ENCODE peak calls at places on chromosomes 3 and 15, in nine cellular contexts. One of them, this sample, is unnamed.

GRCh38 chr3:13885704-13886010 is 5.8 kb upstream of the WNT7A start:
- DNase-seq in sigmoid colon: no peak
- DNase-seq in MCF 10A: no peak
- DNase-seq in right lobe of liver: no peak
- DNase-seq in endodermal cell: no peak
- DNase-seq in heart left ventricle: no peak
- DNase-seq in psoas muscle: no peak
- DNase-seq in AG09319: no peak
- DNase-seq in upper lobe of left lung: no peak
- DNase-seq in this sample: no peak

GRCh38 chr3:170493712-170494182 is 75.1 kb downstream of the CLDN11 start:
- DNase-seq in sigmoid colon: peak
- DNase-seq in MCF 10A: peak
- DNase-seq in right lobe of liver: no peak
- DNase-seq in endodermal cell: no peak
- DNase-seq in heart left ventricle: no peak
- DNase-seq in psoas muscle: no peak
- DNase-seq in AG09319: no peak
- DNase-seq in upper lobe of left lung: no peak
- DNase-seq in this sample: peak

GRCh38 chr15:68730491-68731317 is 90.0 kb downstream of the ANP32A start:
- DNase-seq in sigmoid colon: peak
- DNase-seq in MCF 10A: peak
- DNase-seq in right lobe of liver: no peak
- DNase-seq in endodermal cell: peak
- DNase-seq in heart left ventricle: peak
- DNase-seq in psoas muscle: no peak
- DNase-seq in AG09319: no peak
- DNase-seq in upper lobe of left lung: peak
- DNase-seq in this sample: peak

GRCh38 chr15:63250312-63250965 is 27.0 kb upstream of the APH1B start:
- DNase-seq in sigmoid colon: no peak
- DNase-seq in MCF 10A: peak
- DNase-seq in right lobe of liver: no peak
- DNase-seq in endodermal cell: no peak
- DNase-seq in heart left ventricle: no peak
- DNase-seq in psoas muscle: no peak
- DNase-seq in AG09319: peak
- DNase-seq in upper lobe of left lung: no peak
- DNase-seq in this sample: peak

GRCh38 chr3:111963424-111963823 is 15.4 kb upstream of the ABHD10 start:
- DNase-seq in sigmoid colon: no peak
- DNase-seq in MCF 10A: peak
- DNase-seq in right lobe of liver: no peak
- DNase-seq in endodermal cell: no peak
- DNase-seq in heart left ventricle: no peak
- DNase-seq in psoas muscle: no peak
- DNase-seq in AG09319: no peak
- DNase-seq in upper lobe of left lung: no peak
- DNase-seq in this sample: peak

GRCh38 chr3:17938313-17938712 is 195.9 kb upstream of the TBC1D5 start:
- DNase-seq in sigmoid colon: no peak
- DNase-seq in MCF 10A: no peak
- DNase-seq in right lobe of liver: no peak
- DNase-seq in endodermal cell: no peak
- DNase-seq in heart left ventricle: no peak
- DNase-seq in psoas muscle: no peak
- DNase-seq in AG09319: no peak
- DNase-seq in upper lobe of left lung: no peak
- DNase-seq in this sample: no peak

GRCh38 chr3:195165790-195166189 is 105.2 kb downstream of the XXYLT1 start:
- DNase-seq in sigmoid colon: peak
- DNase-seq in MCF 10A: no peak
- DNase-seq in right lobe of liver: no peak
- DNase-seq in endodermal cell: no peak
- DNase-seq in heart left ventricle: no peak
- DNase-seq in psoas muscle: no peak
- DNase-seq in AG09319: no peak
- DNase-seq in upper lobe of left lung: no peak
- DNase-seq in this sample: no peak

GRCh38 chr15:75725021-75725718 is 12.5 kb upstream of the CSPG4 start:
- DNase-seq in sigmoid colon: peak
- DNase-seq in MCF 10A: no peak
- DNase-seq in right lobe of liver: peak
- DNase-seq in endodermal cell: no peak
- DNase-seq in heart left ventricle: peak
- DNase-seq in psoas muscle: no peak
- DNase-seq in AG09319: no peak
- DNase-seq in upper lobe of left lung: no peak
- DNase-seq in this sample: no peak

GRCh38 chr3:122973893-122974615 is 53.5 kb downstream of the SEMA5B start:
- DNase-seq in sigmoid colon: no peak
- DNase-seq in MCF 10A: no peak
- DNase-seq in right lobe of liver: no peak
- DNase-seq in endodermal cell: no peak
- DNase-seq in heart left ventricle: peak
- DNase-seq in psoas muscle: no peak
- DNase-seq in AG09319: no peak
- DNase-seq in upper lobe of left lung: no peak
- DNase-seq in this sample: no peak

GRCh38 chr3:102074951-102075350 is 225.6 kb downstream of the NFKBIZ start:
- DNase-seq in sigmoid colon: no peak
- DNase-seq in MCF 10A: no peak
- DNase-seq in right lobe of liver: no peak
- DNase-seq in endodermal cell: no peak
- DNase-seq in heart left ventricle: no peak
- DNase-seq in psoas muscle: no peak
- DNase-seq in AG09319: no peak
- DNase-seq in upper lobe of left lung: no peak
- DNase-seq in this sample: no peak

GRCh38 chr3:190017575-190018288 is 103.0 kb downstream of the P3H2 start:
- DNase-seq in sigmoid colon: no peak
- DNase-seq in MCF 10A: peak
- DNase-seq in right lobe of liver: no peak
- DNase-seq in endodermal cell: peak
- DNase-seq in heart left ventricle: no peak
- DNase-seq in psoas muscle: no peak
- DNase-seq in AG09319: peak
- DNase-seq in upper lobe of left lung: no peak
- DNase-seq in this sample: peak
- TF ChIP-seq CTCF in sigmoid colon: no peak
- TF ChIP-seq CTCF in MCF 10A: peak
- TF ChIP-seq CTCF in right lobe of liver: peak
- TF ChIP-seq CTCF in endodermal cell: peak
- TF ChIP-seq CTCF in heart left ventricle: peak
- TF ChIP-seq CTCF in psoas muscle: peak
- TF ChIP-seq CTCF in AG09319: peak
- TF ChIP-seq CTCF in upper lobe of left lung: no peak
- TF ChIP-seq CTCF in this sample: peak

GRCh38 chr3:4949659-4950058 is 29.6 kb upstream of the BHLHE40 start:
- DNase-seq in sigmoid colon: no peak
- DNase-seq in MCF 10A: no peak
- DNase-seq in right lobe of liver: no peak
- DNase-seq in endodermal cell: no peak
- DNase-seq in heart left ventricle: no peak
- DNase-seq in psoas muscle: no peak
- DNase-seq in AG09319: no peak
- DNase-seq in upper lobe of left lung: no peak
- DNase-seq in this sample: peak

GRCh38 chr3:4950948-4951347 is 28.3 kb upstream of the BHLHE40 start:
- DNase-seq in sigmoid colon: no peak
- DNase-seq in MCF 10A: no peak
- DNase-seq in right lobe of liver: no peak
- DNase-seq in endodermal cell: no peak
- DNase-seq in heart left ventricle: no peak
- DNase-seq in psoas muscle: no peak
- DNase-seq in AG09319: no peak
- DNase-seq in upper lobe of left lung: no peak
- DNase-seq in this sample: no peak

GRCh38 chr3:4948395-4948794 is 30.8 kb upstream of the BHLHE40 start:
- DNase-seq in sigmoid colon: no peak
- DNase-seq in MCF 10A: no peak
- DNase-seq in right lobe of liver: no peak
- DNase-seq in endodermal cell: no peak
- DNase-seq in heart left ventricle: no peak
- DNase-seq in psoas muscle: no peak
- DNase-seq in AG09319: no peak
- DNase-seq in upper lobe of left lung: no peak
- DNase-seq in this sample: peak

GRCh38 chr3:4950351-4950784 is 28.9 kb upstream of the BHLHE40 start:
- DNase-seq in sigmoid colon: no peak
- DNase-seq in MCF 10A: no peak
- DNase-seq in right lobe of liver: no peak
- DNase-seq in endodermal cell: no peak
- DNase-seq in heart left ventricle: no peak
- DNase-seq in psoas muscle: peak
- DNase-seq in AG09319: no peak
- DNase-seq in upper lobe of left lung: peak
- DNase-seq in this sample: peak

GRCh38 chr3:4949004-4949403 is 30.2 kb upstream of the BHLHE40 start:
- DNase-seq in sigmoid colon: no peak
- DNase-seq in MCF 10A: no peak
- DNase-seq in right lobe of liver: no peak
- DNase-seq in endodermal cell: no peak
- DNase-seq in heart left ventricle: no peak
- DNase-seq in psoas muscle: no peak
- DNase-seq in AG09319: no peak
- DNase-seq in upper lobe of left lung: no peak
- DNase-seq in this sample: no peak
- TF ChIP-seq CTCF in sigmoid colon: no peak
- TF ChIP-seq CTCF in MCF 10A: no peak
- TF ChIP-seq CTCF in right lobe of liver: no peak
- TF ChIP-seq CTCF in endodermal cell: no peak
- TF ChIP-seq CTCF in heart left ventricle: no peak
- TF ChIP-seq CTCF in psoas muscle: no peak
- TF ChIP-seq CTCF in AG09319: no peak
- TF ChIP-seq CTCF in upper lobe of left lung: no peak
- TF ChIP-seq CTCF in this sample: no peak

GRCh38 chr3:53940651-53941050 is 49.0 kb upstream of the SELENOK start:
- DNase-seq in sigmoid colon: no peak
- DNase-seq in MCF 10A: no peak
- DNase-seq in right lobe of liver: no peak
- DNase-seq in endodermal cell: no peak
- DNase-seq in heart left ventricle: no peak
- DNase-seq in psoas muscle: no peak
- DNase-seq in AG09319: no peak
- DNase-seq in upper lobe of left lung: no peak
- DNase-seq in this sample: peak

GRCh38 chr3:53936347-53936746 is 44.7 kb upstream of the SELENOK start:
- DNase-seq in sigmoid colon: no peak
- DNase-seq in MCF 10A: no peak
- DNase-seq in right lobe of liver: no peak
- DNase-seq in endodermal cell: no peak
- DNase-seq in heart left ventricle: no peak
- DNase-seq in psoas muscle: no peak
- DNase-seq in AG09319: no peak
- DNase-seq in upper lobe of left lung: no peak
- DNase-seq in this sample: no peak

GRCh38 chr3:53941174-53941573 is 49.5 kb upstream of the SELENOK start:
- DNase-seq in sigmoid colon: no peak
- DNase-seq in MCF 10A: peak
- DNase-seq in right lobe of liver: no peak
- DNase-seq in endodermal cell: no peak
- DNase-seq in heart left ventricle: no peak
- DNase-seq in psoas muscle: no peak
- DNase-seq in AG09319: no peak
- DNase-seq in upper lobe of left lung: no peak
- DNase-seq in this sample: peak

GRCh38 chr3:53939081-53939582 is 47.5 kb upstream of the SELENOK start:
- DNase-seq in sigmoid colon: no peak
- DNase-seq in MCF 10A: no peak
- DNase-seq in right lobe of liver: no peak
- DNase-seq in endodermal cell: peak
- DNase-seq in heart left ventricle: no peak
- DNase-seq in psoas muscle: no peak
- DNase-seq in AG09319: no peak
- DNase-seq in upper lobe of left lung: no peak
- DNase-seq in this sample: no peak

GRCh38 chr3:53938645-53939044 is 47.0 kb upstream of the SELENOK start:
- DNase-seq in sigmoid colon: no peak
- DNase-seq in MCF 10A: peak
- DNase-seq in right lobe of liver: no peak
- DNase-seq in endodermal cell: peak
- DNase-seq in heart left ventricle: no peak
- DNase-seq in psoas muscle: no peak
- DNase-seq in AG09319: peak
- DNase-seq in upper lobe of left lung: no peak
- DNase-seq in this sample: peak
- TF ChIP-seq CTCF in sigmoid colon: peak
- TF ChIP-seq CTCF in MCF 10A: peak
- TF ChIP-seq CTCF in right lobe of liver: peak
- TF ChIP-seq CTCF in endodermal cell: peak
- TF ChIP-seq CTCF in heart left ventricle: peak
- TF ChIP-seq CTCF in psoas muscle: peak
- TF ChIP-seq CTCF in AG09319: peak
- TF ChIP-seq CTCF in upper lobe of left lung: peak
- TF ChIP-seq CTCF in this sample: peak

GRCh38 chr15:46900992-46901391 is 816.3 kb upstream of the SEMA6D start:
- DNase-seq in sigmoid colon: no peak
- DNase-seq in MCF 10A: no peak
- DNase-seq in right lobe of liver: no peak
- DNase-seq in endodermal cell: no peak
- DNase-seq in heart left ventricle: no peak
- DNase-seq in psoas muscle: no peak
- DNase-seq in AG09319: no peak
- DNase-seq in upper lobe of left lung: no peak
- DNase-seq in this sample: no peak

GRCh38 chr15:46892621-46893160 is 824.6 kb upstream of the SEMA6D start:
- DNase-seq in sigmoid colon: no peak
- DNase-seq in MCF 10A: no peak
- DNase-seq in right lobe of liver: no peak
- DNase-seq in endodermal cell: no peak
- DNase-seq in heart left ventricle: no peak
- DNase-seq in psoas muscle: no peak
- DNase-seq in AG09319: no peak
- DNase-seq in upper lobe of left lung: no peak
- DNase-seq in this sample: no peak

GRCh38 chr15:46894644-46895043 is 822.7 kb upstream of the SEMA6D start:
- DNase-seq in sigmoid colon: no peak
- DNase-seq in MCF 10A: no peak
- DNase-seq in right lobe of liver: no peak
- DNase-seq in endodermal cell: no peak
- DNase-seq in heart left ventricle: no peak
- DNase-seq in psoas muscle: no peak
- DNase-seq in AG09319: no peak
- DNase-seq in upper lobe of left lung: no peak
- DNase-seq in this sample: no peak

GRCh38 chr15:46897266-46897665 is 820.0 kb upstream of the SEMA6D start:
- DNase-seq in sigmoid colon: no peak
- DNase-seq in MCF 10A: no peak
- DNase-seq in right lobe of liver: no peak
- DNase-seq in endodermal cell: no peak
- DNase-seq in heart left ventricle: no peak
- DNase-seq in psoas muscle: no peak
- DNase-seq in AG09319: no peak
- DNase-seq in upper lobe of left lung: no peak
- DNase-seq in this sample: no peak
- TF ChIP-seq CTCF in sigmoid colon: no peak
- TF ChIP-seq CTCF in MCF 10A: no peak
- TF ChIP-seq CTCF in right lobe of liver: no peak
- TF ChIP-seq CTCF in endodermal cell: no peak
- TF ChIP-seq CTCF in heart left ventricle: no peak
- TF ChIP-seq CTCF in psoas muscle: no peak
- TF ChIP-seq CTCF in AG09319: no peak
- TF ChIP-seq CTCF in upper lobe of left lung: no peak
- TF ChIP-seq CTCF in this sample: no peak

This sample was measured in fibroblast of pulmonary artery.